ENCODE peak calls at places on chromosomes 7 and 10, in nine cellular contexts. One of them, this sample, is unnamed.

GRCh38 chr7:144594580-144594979 is 191.1 kb upstream of the NOBOX start:
- DNase-seq in stomach: no peak
- DNase-seq in cardiac muscle cell: no peak
- DNase-seq in tibial artery: no peak
- DNase-seq in RWPE1: no peak
- DNase-seq in OCI-LY7: no peak
- DNase-seq in CD8-positive, alpha-beta T cell: no peak
- DNase-seq in psoas muscle: no peak
- DNase-seq in brain microvascular endothelial cell: no peak
- DNase-seq in this sample: no peak

GRCh38 chr7:34104120-34104519 is 198.8 kb downstream of the BMPER start:
- DNase-seq in stomach: no peak
- DNase-seq in cardiac muscle cell: no peak
- DNase-seq in tibial artery: no peak
- DNase-seq in RWPE1: no peak
- DNase-seq in OCI-LY7: no peak
- DNase-seq in CD8-positive, alpha-beta T cell: no peak
- DNase-seq in psoas muscle: no peak
- DNase-seq in brain microvascular endothelial cell: no peak
- DNase-seq in this sample: no peak

GRCh38 chr7:18978108-18978495 is 139.3 kb downstream of the TWIST1 start:
- DNase-seq in stomach: no peak
- DNase-seq in cardiac muscle cell: peak; percentile 92
- DNase-seq in tibial artery: no peak
- DNase-seq in RWPE1: peak; percentile 85
- DNase-seq in OCI-LY7: no peak
- DNase-seq in CD8-positive, alpha-beta T cell: no peak
- DNase-seq in psoas muscle: no peak
- DNase-seq in brain microvascular endothelial cell: peak; percentile 80
- DNase-seq in this sample: no peak

GRCh38 chr10:316390-316789 is 181.1 kb downstream of the ZMYND11 start:
- DNase-seq in stomach: no peak
- DNase-seq in cardiac muscle cell: no peak
- DNase-seq in tibial artery: no peak
- DNase-seq in RWPE1: no peak
- DNase-seq in OCI-LY7: no peak
- DNase-seq in CD8-positive, alpha-beta T cell: no peak
- DNase-seq in psoas muscle: no peak
- DNase-seq in brain microvascular endothelial cell: no peak
- DNase-seq in this sample: no peak

GRCh38 chr7:88306590-88307048 is at the start of gene STEAP4:
- DNase-seq in stomach: peak; percentile 81
- DNase-seq in cardiac muscle cell: peak; percentile 91
- DNase-seq in tibial artery: peak; percentile 87
- DNase-seq in RWPE1: peak; percentile 52
- DNase-seq in OCI-LY7: no peak
- DNase-seq in CD8-positive, alpha-beta T cell: no peak
- DNase-seq in psoas muscle: peak; percentile 85
- DNase-seq in brain microvascular endothelial cell: peak; percentile 27
- DNase-seq in this sample: peak; percentile 96

GRCh38 chr10:122494833-122495232 is 33.5 kb downstream of the HTRA1 start:
- DNase-seq in stomach: no peak
- DNase-seq in cardiac muscle cell: peak; percentile 73
- DNase-seq in tibial artery: peak; percentile 87
- DNase-seq in RWPE1: peak; percentile 90
- DNase-seq in OCI-LY7: no peak
- DNase-seq in CD8-positive, alpha-beta T cell: no peak
- DNase-seq in psoas muscle: peak; percentile 88
- DNase-seq in brain microvascular endothelial cell: peak; percentile 95
- DNase-seq in this sample: no peak

GRCh38 chr7:105521027-105521730 is 892 bp downstream of the PUS7 start:
- DNase-seq in stomach: peak; percentile 66
- DNase-seq in cardiac muscle cell: peak; percentile 62
- DNase-seq in tibial artery: peak; percentile 70
- DNase-seq in RWPE1: peak; percentile 29
- DNase-seq in OCI-LY7: peak; percentile 51
- DNase-seq in CD8-positive, alpha-beta T cell: peak; percentile 28
- DNase-seq in psoas muscle: peak; percentile 77
- DNase-seq in brain microvascular endothelial cell: peak; percentile 54
- DNase-seq in this sample: no peak

GRCh38 chr10:30059209-30060107 is at the start of gene JCAD:
- DNase-seq in stomach: peak; percentile 83
- DNase-seq in cardiac muscle cell: peak; percentile 57
- DNase-seq in tibial artery: peak; percentile 74
- DNase-seq in RWPE1: peak; percentile 46
- DNase-seq in OCI-LY7: no peak
- DNase-seq in CD8-positive, alpha-beta T cell: peak; percentile 54
- DNase-seq in psoas muscle: peak; percentile 85
- DNase-seq in brain microvascular endothelial cell: no peak
- DNase-seq in this sample: no peak

GRCh38 chr10:14074062-14074884 is 256.5 kb downstream of the FRMD4A start:
- DNase-seq in stomach: peak; percentile 75
- DNase-seq in cardiac muscle cell: peak; percentile 99
- DNase-seq in tibial artery: peak; percentile 90
- DNase-seq in RWPE1: peak; percentile 94
- DNase-seq in OCI-LY7: no peak
- DNase-seq in CD8-positive, alpha-beta T cell: no peak
- DNase-seq in psoas muscle: peak; percentile 91
- DNase-seq in brain microvascular endothelial cell: peak; percentile 100
- DNase-seq in this sample: peak; percentile 93

GRCh38 chr10:18793951-18794350 is 134.7 kb downstream of the ARL5B start:
- DNase-seq in stomach: no peak
- DNase-seq in cardiac muscle cell: peak; percentile 5
- DNase-seq in tibial artery: no peak
- DNase-seq in RWPE1: peak; percentile 4
- DNase-seq in OCI-LY7: no peak
- DNase-seq in CD8-positive, alpha-beta T cell: no peak
- DNase-seq in psoas muscle: no peak
- DNase-seq in brain microvascular endothelial cell: peak; percentile 1
- DNase-seq in this sample: no peak

GRCh38 chr7:130210181-130210935 is 2.7 kb downstream of the SSMEM1 start:
- DNase-seq in stomach: no peak
- DNase-seq in cardiac muscle cell: no peak
- DNase-seq in tibial artery: no peak
- DNase-seq in RWPE1: peak; percentile 3
- DNase-seq in OCI-LY7: no peak
- DNase-seq in CD8-positive, alpha-beta T cell: no peak
- DNase-seq in psoas muscle: no peak
- DNase-seq in brain microvascular endothelial cell: no peak
- DNase-seq in this sample: no peak

DNA sequence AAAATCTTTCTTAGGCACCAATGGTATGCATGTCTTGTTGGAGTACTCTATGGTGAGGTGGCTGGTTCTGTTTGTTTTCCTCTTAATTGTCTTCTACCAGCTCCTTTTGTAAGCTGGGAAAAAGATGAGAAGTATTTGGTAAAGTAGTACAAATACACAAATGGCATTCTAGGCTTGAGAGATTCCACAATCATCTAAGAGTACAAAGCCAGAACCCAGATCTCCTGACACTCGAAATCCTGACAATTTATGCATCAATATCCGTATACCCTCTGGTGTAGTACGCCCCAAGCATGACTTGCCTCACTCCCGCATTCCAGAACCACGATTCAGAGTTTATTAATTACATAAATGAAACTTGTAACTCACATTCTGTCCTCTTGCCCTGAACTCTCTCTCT is 43.5 kb downstream of the CDCA7L start:
- DNase-seq in stomach: no peak
- DNase-seq in cardiac muscle cell: peak; percentile 37
- DNase-seq in tibial artery: no peak
- DNase-seq in RWPE1: peak; percentile 26
- DNase-seq in OCI-LY7: no peak
- DNase-seq in CD8-positive, alpha-beta T cell: no peak
- DNase-seq in psoas muscle: no peak
- DNase-seq in brain microvascular endothelial cell: peak; percentile 25
- DNase-seq in this sample: no peak
- H3K27ac ChIP-seq in stomach: no peak overlapping the region
- H3K27ac ChIP-seq in cardiac muscle cell: no peak overlapping the region
- H3K27ac ChIP-seq in tibial artery: no peak overlapping the region
- H3K27ac ChIP-seq in RWPE1: no peak overlapping the region
- H3K27ac ChIP-seq in OCI-LY7: no peak overlapping the region
- H3K27ac ChIP-seq in CD8-positive, alpha-beta T cell: no peak overlapping the region
- H3K27ac ChIP-seq in psoas muscle: no peak overlapping the region
- H3K27ac ChIP-seq in brain microvascular endothelial cell: no peak overlapping the region
- H3K27ac ChIP-seq in this sample: no peak overlapping the region

GRCh38 chr7:116953727-116954442 is 584 bp downstream of the ST7 start:
- DNase-seq in stomach: peak; percentile 51
- DNase-seq in cardiac muscle cell: peak; percentile 80
- DNase-seq in tibial artery: peak; percentile 50
- DNase-seq in RWPE1: peak; percentile 62
- DNase-seq in OCI-LY7: peak; percentile 73
- DNase-seq in CD8-positive, alpha-beta T cell: no peak
- DNase-seq in psoas muscle: peak; percentile 78
- DNase-seq in brain microvascular endothelial cell: peak; percentile 79
- DNase-seq in this sample: peak; percentile 92
- TF ChIP-seq CTCF in stomach: no peak
- TF ChIP-seq CTCF in cardiac muscle cell: no peak
- TF ChIP-seq CTCF in tibial artery: no peak
- TF ChIP-seq CTCF in RWPE1: no peak
- TF ChIP-seq CTCF in OCI-LY7: peak; percentile 16
- TF ChIP-seq CTCF in CD8-positive, alpha-beta T cell: no peak
- TF ChIP-seq CTCF in psoas muscle: no peak
- TF ChIP-seq CTCF in brain microvascular endothelial cell: no peak
- TF ChIP-seq CTCF in this sample: no peak

DNA sequence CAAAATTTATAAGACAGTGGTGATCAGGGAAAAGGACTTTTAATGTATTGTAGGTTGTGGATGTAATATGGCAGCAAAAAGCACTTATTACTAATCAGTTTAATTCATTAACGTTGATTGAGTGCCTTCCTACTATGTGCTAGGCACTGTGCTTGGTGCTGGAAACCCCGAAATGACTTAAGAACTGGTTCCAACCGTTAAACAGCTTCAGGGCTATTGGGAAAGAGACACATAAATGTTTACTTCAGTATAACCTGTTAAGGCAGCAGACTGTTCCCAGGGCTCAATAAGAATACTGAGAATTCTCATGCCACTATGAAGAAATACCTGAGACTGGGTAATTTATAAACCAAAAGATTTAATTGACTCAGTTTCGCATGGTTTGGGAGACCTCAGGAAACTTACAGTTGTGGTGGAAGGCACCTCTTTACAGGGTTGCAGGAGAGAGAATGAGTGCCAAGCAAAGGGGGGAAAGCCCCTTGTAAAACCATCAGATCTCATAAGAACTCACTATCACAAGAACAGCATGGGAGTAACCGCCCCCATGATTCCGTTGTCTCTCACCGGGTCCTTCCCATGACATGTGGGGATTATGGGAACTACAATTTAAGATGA is 1.1 kb upstream of the SLC25A13 start:
- DNase-seq in stomach: no peak
- DNase-seq in cardiac muscle cell: no peak
- DNase-seq in tibial artery: no peak
- DNase-seq in RWPE1: no peak
- DNase-seq in OCI-LY7: no peak
- DNase-seq in CD8-positive, alpha-beta T cell: no peak
- DNase-seq in psoas muscle: no peak
- DNase-seq in brain microvascular endothelial cell: no peak
- DNase-seq in this sample: no peak
- H3K27ac ChIP-seq in stomach: peak overlapping the region; percentile 99
- H3K27ac ChIP-seq in cardiac muscle cell: no peak overlapping the region
- H3K27ac ChIP-seq in tibial artery: no peak overlapping the region
- H3K27ac ChIP-seq in RWPE1: no peak overlapping the region
- H3K27ac ChIP-seq in OCI-LY7: no peak overlapping the region
- H3K27ac ChIP-seq in CD8-positive, alpha-beta T cell: no peak overlapping the region
- H3K27ac ChIP-seq in psoas muscle: peak overlapping the region; percentile 100
- H3K27ac ChIP-seq in brain microvascular endothelial cell: no peak overlapping the region
- H3K27ac ChIP-seq in this sample: no peak overlapping the region

GRCh38 chr7:128862571-128863432 is at the start of gene ATP6V1F:
- DNase-seq in stomach: peak; percentile 99
- DNase-seq in cardiac muscle cell: peak; percentile 98
- DNase-seq in tibial artery: peak; percentile 97
- DNase-seq in RWPE1: peak; percentile 99
- DNase-seq in OCI-LY7: peak; percentile 98
- DNase-seq in CD8-positive, alpha-beta T cell: peak; percentile 100
- DNase-seq in psoas muscle: peak; percentile 99
- DNase-seq in brain microvascular endothelial cell: peak; percentile 96
- DNase-seq in this sample: peak; percentile 99
- TF ChIP-seq CTCF in stomach: no peak
- TF ChIP-seq CTCF in cardiac muscle cell: no peak
- TF ChIP-seq CTCF in tibial artery: no peak
- TF ChIP-seq CTCF in RWPE1: no peak
- TF ChIP-seq CTCF in OCI-LY7: no peak
- TF ChIP-seq CTCF in CD8-positive, alpha-beta T cell: no peak
- TF ChIP-seq CTCF in psoas muscle: no peak
- TF ChIP-seq CTCF in brain microvascular endothelial cell: no peak
- TF ChIP-seq CTCF in this sample: no peak

GRCh38 chr10:115981056-115981455 is 291.9 kb downstream of the GFRA1 start:
- DNase-seq in stomach: no peak
- DNase-seq in cardiac muscle cell: peak; percentile 5
- DNase-seq in tibial artery: no peak
- DNase-seq in RWPE1: no peak
- DNase-seq in OCI-LY7: no peak
- DNase-seq in CD8-positive, alpha-beta T cell: no peak
- DNase-seq in psoas muscle: no peak
- DNase-seq in brain microvascular endothelial cell: no peak
- DNase-seq in this sample: no peak

GRCh38 chr10:115982076-115982475 is 290.9 kb downstream of the GFRA1 start:
- DNase-seq in stomach: no peak
- DNase-seq in cardiac muscle cell: no peak
- DNase-seq in tibial artery: no peak
- DNase-seq in RWPE1: no peak
- DNase-seq in OCI-LY7: no peak
- DNase-seq in CD8-positive, alpha-beta T cell: no peak
- DNase-seq in psoas muscle: no peak
- DNase-seq in brain microvascular endothelial cell: no peak
- DNase-seq in this sample: no peak

GRCh38 chr10:115982526-115982925 is 290.5 kb downstream of the GFRA1 start:
- DNase-seq in stomach: no peak
- DNase-seq in cardiac muscle cell: no peak
- DNase-seq in tibial artery: no peak
- DNase-seq in RWPE1: no peak
- DNase-seq in OCI-LY7: no peak
- DNase-seq in CD8-positive, alpha-beta T cell: no peak
- DNase-seq in psoas muscle: no peak
- DNase-seq in brain microvascular endothelial cell: no peak
- DNase-seq in this sample: no peak

GRCh38 chr10:115979576-115979975 is 293.4 kb downstream of the GFRA1 start:
- DNase-seq in stomach: no peak
- DNase-seq in cardiac muscle cell: no peak
- DNase-seq in tibial artery: no peak
- DNase-seq in RWPE1: no peak
- DNase-seq in OCI-LY7: no peak
- DNase-seq in CD8-positive, alpha-beta T cell: no peak
- DNase-seq in psoas muscle: no peak
- DNase-seq in brain microvascular endothelial cell: no peak
- DNase-seq in this sample: no peak

DNA sequence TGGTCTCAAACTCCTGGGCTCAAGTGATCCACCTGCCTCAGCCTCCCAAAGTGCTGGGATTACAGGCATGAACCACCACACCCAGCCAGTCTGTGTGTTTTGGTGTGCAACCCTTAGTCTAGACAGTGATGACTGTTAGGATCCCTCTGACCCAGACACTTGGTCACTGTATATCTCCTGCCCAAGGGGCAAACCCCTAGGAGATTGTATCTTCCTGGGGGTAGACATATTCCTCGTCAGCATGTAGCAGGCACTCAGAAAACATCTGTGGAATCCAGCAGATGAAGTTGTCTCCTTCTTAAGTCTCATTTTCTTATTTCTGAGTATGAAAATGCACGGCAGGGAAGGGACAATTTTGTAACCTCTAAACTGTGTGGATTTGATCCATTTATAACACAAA is 292.5 kb downstream of the GFRA1 start:
- DNase-seq in stomach: no peak
- DNase-seq in cardiac muscle cell: no peak
- DNase-seq in tibial artery: no peak
- DNase-seq in RWPE1: no peak
- DNase-seq in OCI-LY7: no peak
- DNase-seq in CD8-positive, alpha-beta T cell: no peak
- DNase-seq in psoas muscle: no peak
- DNase-seq in brain microvascular endothelial cell: peak; percentile 25
- DNase-seq in this sample: no peak
- H3K27ac ChIP-seq in stomach: no peak overlapping the region
- H3K27ac ChIP-seq in cardiac muscle cell: no peak overlapping the region
- H3K27ac ChIP-seq in tibial artery: no peak overlapping the region
- H3K27ac ChIP-seq in RWPE1: no peak overlapping the region
- H3K27ac ChIP-seq in OCI-LY7: no peak overlapping the region
- H3K27ac ChIP-seq in CD8-positive, alpha-beta T cell: no peak overlapping the region
- H3K27ac ChIP-seq in psoas muscle: no peak overlapping the region
- H3K27ac ChIP-seq in brain microvascular endothelial cell: no peak overlapping the region
- H3K27ac ChIP-seq in this sample: no peak overlapping the region

This sample was measured in esophagus muscularis mucosa.